ENCODE peak calls at places on chromosomes 2 and 18, in six cellular contexts. W is upper lobe of right lung; L is heart left ventricle; Z is CD4-positive, alpha-beta T cell; D is AG04449; J is thoracic aorta. F is an unnamed sample.

GRCh38 chr2:18518116-18519111 is 42.0 kb downstream of the RDH14 start:
- DNase-seq in Z (no peak), D (no peak), W (no peak), L (no peak), J (no peak), F (no peak)

GRCh38 chr2:152499921-152500320 is 164.9 kb downstream of the FMNL2 start:
- DNase-seq in Z (no peak), W (no peak), L (no peak), J (no peak), D (no peak), F (no peak)

GRCh38 chr2:24972315-24972958 is 682 bp upstream of the DNAJC27 start:
- DNase-seq in L (no peak), D (no peak), Z (peak), J (no peak), W (no peak), F (no peak)

GRCh38 chr2:162244559-162245031 is 1.4 kb upstream of the FAP start:
- DNase-seq in L (peak), J (no peak), Z (no peak), D (peak), W (peak), F (no peak)

GRCh38 chr2:199055336-199055735 is 402.4 kb downstream of the SATB2 start:
- DNase-seq in L (no peak), D (no peak), W (no peak), Z (no peak), J (no peak), F (no peak)

GRCh38 chr2:183803596-183803995 is 679.4 kb downstream of the NUP35 start:
- DNase-seq in D (no peak), J (no peak), Z (no peak), L (no peak), W (no peak), F (no peak)

GRCh38 chr18:76978616-76979015 is 154.0 kb downstream of the MBP start:
- DNase-seq in D (no peak), J (no peak), L (no peak), W (no peak), Z (no peak), F (no peak)

GRCh38 chr2:66762761-66763160 is 327.8 kb downstream of the MEIS1 start:
- DNase-seq in Z (no peak), L (no peak), J (no peak), W (no peak), D (no peak), F (no peak)

GRCh38 chr2:147019296-147019695 is 825.5 kb upstream of the ACVR2A start:
- DNase-seq in J (no peak), W (no peak), Z (no peak), L (no peak), D (no peak), F (no peak)

GRCh38 chr2:50691518-50691917 is 340.4 kb downstream of the NRXN1 start:
- DNase-seq in Z (no peak), D (no peak), L (no peak), J (no peak), W (no peak), F (no peak)

GRCh38 chr2:74991977-74992376 is 33.5 kb downstream of the POLE4 start:
- DNase-seq in L (no peak), J (no peak), W (no peak), Z (no peak), D (peak), F (no peak)

GRCh38 chr2:216015722-216016464 is 2.5 kb upstream of the MREG start:
- DNase-seq in W (no peak), Z (no peak), J (no peak), D (no peak), L (no peak), F (no peak)

GRCh38 chr2:224162122-224162521 is 123.0 kb upstream of the SERPINE2 start:
- DNase-seq in W (no peak), D (peak), Z (no peak), J (no peak), L (no peak), F (no peak)

GRCh38 chr2:172704072-172704936 is 31.3 kb upstream of the RAPGEF4 start:
- DNase-seq in D (no peak), L (no peak), Z (no peak), J (no peak), W (no peak), F (no peak)

GRCh38 chr2:29747786-29748470 is 173.5 kb downstream of the ALK start:
- DNase-seq in W (no peak), L (no peak), Z (no peak), D (peak), J (no peak), F (no peak)

GRCh38 chr2:20304411-20304810 is 46.2 kb downstream of the PUM2 start:
- DNase-seq in Z (no peak), L (no peak), J (no peak), W (no peak), D (peak), F (no peak)

GRCh38 chr18:46481048-46481846 is 175.8 kb downstream of the LOXHD1 start:
- DNase-seq in W (no peak), J (no peak), Z (peak), L (no peak), D (no peak), F (peak)

GRCh38 chr2:58967736-58968135 is 726.6 kb upstream of the FANCL start:
- DNase-seq in Z (no peak), W (no peak), J (no peak), D (no peak), L (no peak), F (no peak)

GRCh38 chr18:8942021-8942908 is 160.2 kb upstream of the NDUFV2 start:
- DNase-seq in D (no peak), J (no peak), W (no peak), L (no peak), Z (no peak), F (no peak)

GRCh38 chr2:239824051-239824694 is 201.0 kb downstream of the NDUFA10 start:
- DNase-seq in Z (no peak), L (peak), D (no peak), J (no peak), W (peak), F (peak)

GRCh38 chr18:292271-292670 is 24.4 kb upstream of the THOC1 start:
- DNase-seq in J (no peak), W (no peak), L (no peak), Z (no peak), D (no peak), F (no peak)
- TF ChIP-seq CTCF in J (no peak), W (no peak), L (no peak), Z (no peak), D (peak), F (peak)

GRCh38 chr2:65436169-65436824 is 3.9 kb upstream of the SPRED2 start:
- DNase-seq in W (peak), L (peak), D (peak), J (peak), Z (no peak), F (peak)

GRCh38 chr2:65434592-65435241 is 2.3 kb upstream of the SPRED2 start:
- DNase-seq in L (no peak), J (no peak), Z (no peak), W (no peak), D (no peak), F (no peak)

GRCh38 chr2:65436825-65437221 is 4.4 kb upstream of the SPRED2 start:
- DNase-seq in D (no peak), L (no peak), W (no peak), Z (no peak), J (no peak), F (no peak)

GRCh38 chr2:65437392-65438135 is 5.2 kb upstream of the SPRED2 start:
- DNase-seq in L (no peak), J (no peak), W (no peak), D (no peak), Z (no peak), F (no peak)

GRCh38 chr2:65435625-65436168 is 3.3 kb upstream of the SPRED2 start:
- DNase-seq in Z (peak), J (peak), W (peak), D (peak), L (peak), F (peak)
- TF ChIP-seq CTCF in Z (no peak), J (no peak), W (peak), D (no peak), L (no peak), F (no peak)

GRCh38 chr2:102185347-102185746 is 1.5 kb upstream of the IL1RL2 start:
- DNase-seq in L (no peak), W (no peak), Z (no peak), J (no peak), D (no peak), F (no peak)
- TF ChIP-seq CTCF in L (peak), W (peak), Z (peak), J (peak), D (peak), F (peak)

GRCh38 chr2:9285921-9286320 is 79.3 kb downstream of the ASAP2 start:
- DNase-seq in D (no peak), W (no peak), L (no peak), J (no peak), Z (no peak), F (no peak)

GRCh38 chr2:9286553-9287399 is 80.2 kb downstream of the ASAP2 start:
- DNase-seq in Z (no peak), L (no peak), D (no peak), J (no peak), W (no peak), F (no peak)

GRCh38 chr2:9288233-9288632 is 81.6 kb downstream of the ASAP2 start:
- DNase-seq in J (no peak), L (no peak), Z (no peak), D (peak), W (no peak), F (no peak)

GRCh38 chr2:9288681-9289338 is 82.2 kb downstream of the ASAP2 start:
- DNase-seq in L (no peak), D (no peak), J (no peak), Z (no peak), W (no peak), F (no peak)

GRCh38 chr2:9287400-9288059 is 80.9 kb downstream of the ASAP2 start:
- DNase-seq in L (no peak), Z (no peak), J (peak), W (no peak), D (peak), F (no peak)
- TF ChIP-seq CTCF in L (no peak), Z (no peak), J (no peak), W (peak), D (no peak), F (no peak)

GRCh38 chr2:177758591-177759371 is 313.8 kb downstream of the PDE11A start:
- DNase-seq in D (no peak), W (no peak), J (no peak), L (peak), Z (no peak), F (peak)
- TF ChIP-seq CTCF in D (peak), W (peak), J (no peak), L (peak), Z (no peak), F (peak)

GRCh38 chr18:3233433-3234168 is 13.8 kb upstream of the MYOM1 start:
- DNase-seq in W (no peak), D (no peak), L (no peak), Z (no peak), J (no peak), F (no peak)

GRCh38 chr18:3234457-3234856 is 13.1 kb upstream of the MYL12A start:
- DNase-seq in Z (no peak), L (no peak), W (no peak), J (no peak), D (no peak), F (no peak)

GRCh38 chr18:3236470-3236869 is 11.1 kb upstream of the MYL12A start:
- DNase-seq in W (no peak), Z (no peak), J (no peak), D (no peak), L (no peak), F (no peak)

GRCh38 chr18:3235846-3236245 is 11.8 kb upstream of the MYL12A start:
- DNase-seq in Z (no peak), J (no peak), D (no peak), W (no peak), L (no peak), F (no peak)

GRCh38 chr18:3238742-3239141 is 8.9 kb upstream of the MYL12A start:
- DNase-seq in D (no peak), J (no peak), Z (no peak), L (no peak), W (no peak), F (no peak)
- TF ChIP-seq CTCF in D (peak), J (no peak), Z (no peak), L (no peak), W (no peak), F (no peak)

DNA sequence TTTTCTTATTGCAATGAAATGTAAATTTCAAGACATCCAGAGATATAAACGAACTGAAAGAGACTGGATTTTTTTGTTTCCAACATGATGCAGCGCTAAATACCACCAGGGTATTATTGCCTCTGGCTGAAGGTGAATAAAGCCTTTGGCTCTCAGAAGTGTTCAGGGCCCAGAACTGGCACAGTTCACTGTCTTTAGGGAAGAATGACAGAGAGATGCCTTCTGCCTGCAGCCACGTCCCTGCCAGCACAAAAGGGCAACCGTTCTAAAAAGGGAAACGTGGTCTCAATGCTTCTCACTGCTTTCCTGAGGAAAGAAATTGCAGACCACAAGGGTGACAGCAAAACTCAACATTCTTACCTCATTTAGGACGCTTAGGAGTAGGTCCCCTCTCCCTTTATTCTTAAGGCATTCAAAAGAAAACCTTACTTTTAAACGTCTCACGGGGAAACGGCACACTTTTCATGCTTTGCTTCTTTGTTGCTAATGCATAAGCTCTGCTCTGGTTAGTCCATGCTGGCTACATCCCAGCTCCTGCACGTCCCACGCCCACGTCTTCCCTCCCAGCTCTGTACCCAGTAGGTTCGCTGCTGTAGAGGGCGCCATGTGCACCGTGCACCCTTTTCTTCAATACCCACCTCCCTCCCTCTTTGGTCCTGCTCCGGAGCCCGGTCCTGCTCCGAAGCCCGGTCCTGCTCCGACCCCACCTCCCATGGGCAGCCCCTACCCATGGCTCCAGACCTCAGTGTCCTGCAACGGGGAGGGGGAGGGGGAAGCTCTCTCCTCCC is 171.0 kb downstream of the HRH4 start:
- DNase-seq in Z (no peak), W (no peak), D (no peak), J (no peak), L (peak), F (no peak)
- TF ChIP-seq CTCF in Z (no peak), W (no peak), D (no peak), J (no peak), L (no peak), F (no peak)

GRCh38 chr2:60565472-60565871 is 12.0 kb upstream of the BCL11A start:
- DNase-seq in L (no peak), D (no peak), J (no peak), W (no peak), Z (no peak), F (no peak)
- TF ChIP-seq CTCF in L (peak), D (peak), J (no peak), W (no peak), Z (peak), F (peak)

GRCh38 chr2:116955646-116956045 is 858.8 kb upstream of the DDX18 start:
- DNase-seq in Z (no peak), L (no peak), W (no peak), D (no peak), J (no peak), F (no peak)

GRCh38 chr2:116949249-116949648 is 865.2 kb upstream of the DDX18 start:
- DNase-seq in L (no peak), Z (no peak), D (no peak), J (no peak), W (no peak), F (no peak)

GRCh38 chr2:116948258-116948657 is 866.2 kb upstream of the DDX18 start:
- DNase-seq in D (no peak), L (no peak), W (no peak), J (no peak), Z (no peak), F (no peak)

DNA sequence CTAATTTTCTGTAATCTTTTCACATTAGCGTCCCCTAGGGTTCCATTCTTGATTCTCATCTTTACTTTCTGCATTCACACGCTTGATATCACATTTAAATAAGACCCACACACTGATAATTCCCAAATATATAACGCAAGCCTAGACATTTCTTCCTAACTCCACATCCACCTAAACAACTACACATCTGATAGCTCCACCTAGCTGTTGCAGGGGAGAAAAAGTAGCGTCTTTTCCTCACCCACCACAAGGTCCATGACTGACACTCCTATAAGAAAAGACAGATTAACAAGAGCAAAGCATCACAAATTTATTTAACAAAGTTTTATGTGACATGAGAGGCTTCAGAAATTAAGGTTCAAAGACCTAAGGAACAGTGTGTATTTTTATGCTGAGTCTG is 862.2 kb upstream of the DDX18 start:
- DNase-seq in Z (no peak), L (no peak), W (no peak), D (no peak), J (no peak), F (no peak)
- TF ChIP-seq CTCF in Z (no peak), L (no peak), W (no peak), D (no peak), J (no peak), F (peak)